ENCODE peak calls at places on chromosomes 7 and 10, in eight cellular contexts. R is mesendoderm, C is PC-3, S is HepG2, L is fibroblast of lung, O is HCT116, P is IMR-90, D is endodermal cell. U is an unnamed sample. For H3K36me3, the result is how much of the 10 kb centered on the place peaks cover.

GRCh38 chr10:14670551-14671240 is 104.0 kb downstream of the FAM107B start:
- DNase-seq in R (no peak), C (peak), S (no peak), L (peak), O (no peak), P (peak), D (no peak), U (no peak)

GRCh38 chr7:117020605-117021002 is 67.3 kb downstream of the ST7 start:
- DNase-seq in R (peak), C (no peak), S (no peak), L (no peak), O (no peak), P (no peak), D (no peak), U (no peak)

GRCh38 chr7:56199639-56200038 is 83.4 kb upstream of the NUPR2 start:
- DNase-seq in R (no peak), C (no peak), S (no peak), L (no peak), O (no peak), P (no peak), D (no peak), U (no peak)

GRCh38 chr10:130244031-130244927 is 108.1 kb downstream of the GLRX3 start:
- DNase-seq in R (no peak), C (no peak), S (no peak), L (no peak), O (no peak), P (no peak), D (peak), U (no peak)

GRCh38 chr7:123538189-123538714 is 3.9 kb upstream of the IQUB start:
- DNase-seq in R (peak), C (peak), S (no peak), L (peak), O (peak), P (peak), D (no peak), U (no peak)

GRCh38 chr7:31443457-31443856 is 70.4 kb upstream of the ITPRID1 start:
- DNase-seq in R (peak), C (peak), S (peak), L (peak), O (peak), P (peak), D (peak), U (peak)

GRCh38 chr10:118955531-118956252 is 73.8 kb upstream of the NANOS1 start:
- DNase-seq in R (no peak), C (no peak), S (no peak), L (no peak), O (no peak), P (no peak), D (peak), U (peak)

GRCh38 chr10:89263531-89263930 is 12.0 kb upstream of the LIPA start:
- DNase-seq in R (no peak), C (no peak), S (no peak), L (no peak), O (no peak), P (no peak), D (no peak), U (no peak)

GRCh38 chr10:26486985-26487850 is 49.1 kb downstream of the APBB1IP start:
- DNase-seq in R (peak), C (peak), S (peak), L (peak), O (peak), P (peak), D (no peak), U (no peak)

GRCh38 chr7:124996778-124997177 is 67.2 kb upstream of the POT1 start:
- DNase-seq in R (peak), C (peak), S (peak), L (peak), O (no peak), P (no peak), D (peak), U (no peak)

GRCh38 chr7:128431754-128432153 is 22.0 kb upstream of the IMPDH1 start:
- DNase-seq in R (no peak), C (no peak), S (no peak), L (no peak), O (no peak), P (no peak), D (no peak), U (no peak)

GRCh38 chr7:1369856-1370657 is 89.2 kb downstream of the MICALL2 start:
- DNase-seq in R (no peak), C (no peak), S (no peak), L (no peak), O (no peak), P (no peak), D (peak), U (no peak)

GRCh38 chr10:49622426-49623425 is 8.9 kb downstream of the CHAT start:
- DNase-seq in R (no peak), C (no peak), S (no peak), L (no peak), O (no peak), P (no peak), D (peak), U (no peak)

GRCh38 chr7:137325927-137326326 is 17.6 kb downstream of the PTN start:
- DNase-seq in R (no peak), C (no peak), S (no peak), L (no peak), O (no peak), P (no peak), D (no peak), U (no peak)

GRCh38 chr7:137757146-137757925 is 89.4 kb downstream of the DGKI start:
- DNase-seq in R (no peak), C (no peak), S (no peak), L (peak), O (no peak), P (peak), D (no peak), U (no peak)

GRCh38 chr7:112937651-112938390 is 147.6 kb upstream of the TMEM168 start:
- DNase-seq in R (no peak), C (no peak), S (no peak), L (peak), O (no peak), P (peak), D (no peak), U (no peak)

GRCh38 chr10:26697922-26698608 is 564 bp downstream of the PDSS1 start:
- DNase-seq in R (peak), C (peak), S (no peak), L (no peak), O (no peak), P (no peak), D (peak), U (no peak)

GRCh38 chr7:133082390-133082766 is 488 bp upstream of the CHCHD3 start:
- DNase-seq in R (no peak), C (no peak), S (no peak), L (no peak), O (no peak), P (no peak), D (no peak), U (no peak)

GRCh38 chr7:133081119-133081604 is 728 bp downstream of the CHCHD3 start:
- DNase-seq in R (peak), C (peak), S (peak), L (no peak), O (no peak), P (no peak), D (peak), U (peak)

GRCh38 chr7:133079296-133079695 is 2.6 kb downstream of the CHCHD3 start:
- DNase-seq in R (no peak), C (no peak), S (no peak), L (no peak), O (no peak), P (no peak), D (no peak), U (no peak)

GRCh38 chr7:133077394-133077793 is 4.5 kb downstream of the CHCHD3 start:
- DNase-seq in R (peak), C (no peak), S (no peak), L (no peak), O (no peak), P (no peak), D (no peak), U (no peak)

DNA sequence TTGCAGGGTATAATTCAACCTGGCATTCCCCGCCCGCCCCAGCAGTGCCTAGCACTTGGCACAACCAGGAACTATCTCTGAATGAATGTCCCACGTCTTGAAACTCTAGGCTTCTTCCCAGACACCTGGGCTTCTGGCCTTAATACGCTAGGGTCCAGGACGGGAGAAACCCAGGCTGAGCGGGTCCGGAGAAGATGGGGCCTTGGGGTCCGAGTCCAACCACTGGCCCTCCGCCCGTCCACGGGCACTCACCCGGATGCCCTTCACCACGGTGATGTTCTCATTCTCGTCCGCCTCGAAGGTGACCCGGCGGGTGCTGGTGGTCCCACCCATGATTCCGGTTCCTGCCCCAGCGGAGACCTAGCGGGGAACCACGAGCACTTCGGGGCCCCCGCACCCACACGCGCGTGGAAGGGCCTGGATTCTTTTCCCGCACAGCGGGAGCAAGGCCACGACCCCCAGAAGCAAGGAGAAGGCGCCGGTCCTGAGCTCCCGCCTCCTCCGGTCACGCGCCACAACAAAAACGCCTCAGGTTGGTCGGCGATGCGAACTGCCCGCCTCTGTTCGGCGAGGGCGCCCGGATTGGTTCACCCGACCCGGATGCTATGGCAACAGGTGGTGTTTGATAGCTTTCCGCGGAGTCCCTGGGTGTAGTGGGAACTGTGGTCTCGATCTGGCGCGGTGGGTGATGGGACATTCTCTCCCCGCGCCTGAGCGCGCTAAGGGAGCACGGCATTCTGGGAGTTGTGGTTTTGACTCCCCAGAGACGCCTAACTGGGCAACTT is at the start of gene CHCHD3:
- DNase-seq in R (peak), C (peak), S (peak), L (peak), O (peak), P (peak), D (peak), U (peak)
- H3K27ac ChIP-seq in R (no peak), C (peak), S (peak), L (peak), O (peak), P (peak), D (peak), U (peak)

DNA sequence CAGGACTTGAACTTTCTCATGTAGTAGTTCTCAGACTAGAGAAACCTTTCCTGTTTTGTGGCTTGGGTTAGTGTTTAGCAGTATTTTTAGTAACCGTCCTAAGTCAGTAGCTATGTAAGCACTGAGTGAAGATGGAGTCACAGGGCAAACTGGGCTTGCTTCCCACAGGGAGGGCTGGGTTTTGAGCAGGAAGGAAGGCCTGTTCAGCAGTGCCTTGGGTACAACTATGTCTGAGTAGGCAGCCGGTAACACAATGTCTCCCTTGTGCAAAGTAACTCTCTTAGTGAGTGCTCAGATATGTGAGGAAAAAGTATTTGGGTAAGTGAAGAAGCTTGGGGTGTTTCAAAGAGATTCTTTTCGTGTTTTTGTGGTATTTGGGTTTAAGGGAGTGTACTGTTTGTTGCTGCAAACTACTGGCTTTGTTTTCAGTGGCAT is 96.4 kb downstream of the CCSER2 start:
- DNase-seq in R (peak), C (peak), S (peak), L (peak), O (peak), P (peak), D (peak), U (peak)
- H3K9ac ChIP-seq in R (no peak), C (peak), S (peak), L (peak), O (peak), P (peak), D (no peak), U (peak)

DNA sequence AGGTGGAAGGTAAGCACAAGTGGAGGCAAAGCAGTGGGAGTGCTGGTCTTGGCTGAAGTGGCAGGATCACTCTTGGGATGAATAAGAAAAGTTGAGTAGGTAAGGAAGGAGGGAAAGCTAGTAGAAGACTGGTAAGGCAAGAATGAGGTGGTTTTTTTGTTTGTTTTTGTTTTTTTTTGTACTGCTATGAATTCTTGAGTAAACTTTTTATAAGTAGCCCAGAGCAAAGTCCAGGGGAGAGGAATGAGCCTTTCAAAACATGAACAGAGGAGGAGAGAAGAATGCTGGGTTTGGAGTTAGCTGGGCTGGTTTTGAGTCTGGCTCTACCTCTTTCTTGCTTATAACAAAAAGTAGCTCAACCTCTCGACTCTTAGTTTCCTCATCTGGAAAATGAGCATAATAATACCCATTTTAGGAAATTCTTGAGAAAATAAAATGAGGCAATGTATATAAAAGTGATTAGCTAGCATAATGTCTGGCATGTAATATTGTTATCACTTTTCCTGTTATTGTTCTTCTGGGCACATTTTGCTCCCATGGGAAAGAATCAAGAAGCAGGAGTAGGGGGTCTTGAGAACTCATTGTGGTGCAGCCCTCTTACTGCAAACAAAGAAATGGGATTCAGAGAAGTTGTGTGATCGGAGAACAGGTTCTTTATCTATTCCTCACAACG is 24.1 kb upstream of the LRRC17 start:
- DNase-seq in R (no peak), C (peak), S (no peak), L (no peak), O (no peak), P (no peak), D (no peak), U (no peak)
- H3K36me3 ChIP-seq in R (under half), C (under half), S (under half), L (under half), O (under half), P (under half), D (under half), U (under half)

DNA sequence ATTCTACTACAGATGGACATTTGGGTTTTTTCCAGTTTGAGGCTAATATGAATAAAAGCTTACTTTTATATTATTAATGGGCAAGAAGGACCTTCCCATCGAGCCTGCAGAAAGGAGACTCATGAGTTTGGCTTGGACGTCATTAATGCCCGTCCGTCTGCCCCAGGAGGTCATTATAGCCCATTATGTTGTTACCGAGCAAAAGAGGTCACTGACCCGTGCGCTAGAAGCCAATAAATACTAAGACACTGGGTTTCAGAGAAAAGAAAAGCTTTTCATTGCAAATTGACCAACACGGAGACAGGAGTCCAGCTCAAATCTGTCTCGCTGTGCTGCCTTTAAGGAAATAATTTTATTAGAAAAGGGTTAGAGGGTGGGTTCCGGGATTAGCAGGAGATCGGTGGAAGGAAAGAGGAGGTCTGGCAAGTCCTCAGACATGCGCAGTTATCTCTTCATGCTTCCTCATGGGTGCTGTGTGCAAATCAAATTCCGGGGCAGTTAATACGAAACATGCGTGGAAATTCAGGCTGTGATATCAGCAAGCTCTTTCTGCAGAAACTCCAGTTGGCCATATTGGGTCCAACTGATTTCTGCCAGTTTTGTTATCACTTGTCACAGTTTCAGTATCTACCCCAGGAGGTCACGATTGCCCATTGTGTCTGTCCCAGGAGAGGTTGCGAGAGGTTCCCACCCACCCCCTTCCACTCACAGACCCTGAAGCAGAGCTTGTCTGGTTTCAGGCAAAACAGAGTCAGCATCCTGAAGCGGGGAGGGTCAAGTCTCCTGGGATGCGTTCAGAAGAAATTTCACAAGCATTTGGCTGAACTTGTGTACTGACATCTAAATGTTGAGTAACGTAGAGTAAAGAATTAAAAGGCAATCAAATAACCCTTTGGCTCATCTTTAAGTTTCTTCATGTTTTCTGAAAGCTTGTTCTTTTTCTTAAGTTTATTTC is 1.1 kb upstream of the GALNTL5 start:
- DNase-seq in R (peak), C (no peak), S (no peak), L (peak), O (no peak), P (no peak), D (peak), U (no peak)
- H3K27ac ChIP-seq in R (no peak), C (no peak), S (no peak), L (no peak), O (no peak), P (no peak), D (no peak), U (no peak)

GRCh38 chr10:11874568-11875182 is 51.5 kb downstream of the PROSER2 start:
- DNase-seq in R (peak), C (peak), S (peak), L (peak), O (peak), P (peak), D (peak), U (no peak)
- H3K9ac ChIP-seq in R (peak), C (peak), S (peak), L (peak), O (peak), P (no peak), D (no peak), U (no peak)

GRCh38 chr10:73900068-73900467 is 10.9 kb upstream of the PLAU start:
- DNase-seq in R (no peak), C (no peak), S (no peak), L (no peak), O (no peak), P (no peak), D (no peak), U (no peak)
- H3K36me3 ChIP-seq in R (under half), C (under half), S (under half), L (under half), O (under half), P (under half), D (under half), U (under half)

DNA sequence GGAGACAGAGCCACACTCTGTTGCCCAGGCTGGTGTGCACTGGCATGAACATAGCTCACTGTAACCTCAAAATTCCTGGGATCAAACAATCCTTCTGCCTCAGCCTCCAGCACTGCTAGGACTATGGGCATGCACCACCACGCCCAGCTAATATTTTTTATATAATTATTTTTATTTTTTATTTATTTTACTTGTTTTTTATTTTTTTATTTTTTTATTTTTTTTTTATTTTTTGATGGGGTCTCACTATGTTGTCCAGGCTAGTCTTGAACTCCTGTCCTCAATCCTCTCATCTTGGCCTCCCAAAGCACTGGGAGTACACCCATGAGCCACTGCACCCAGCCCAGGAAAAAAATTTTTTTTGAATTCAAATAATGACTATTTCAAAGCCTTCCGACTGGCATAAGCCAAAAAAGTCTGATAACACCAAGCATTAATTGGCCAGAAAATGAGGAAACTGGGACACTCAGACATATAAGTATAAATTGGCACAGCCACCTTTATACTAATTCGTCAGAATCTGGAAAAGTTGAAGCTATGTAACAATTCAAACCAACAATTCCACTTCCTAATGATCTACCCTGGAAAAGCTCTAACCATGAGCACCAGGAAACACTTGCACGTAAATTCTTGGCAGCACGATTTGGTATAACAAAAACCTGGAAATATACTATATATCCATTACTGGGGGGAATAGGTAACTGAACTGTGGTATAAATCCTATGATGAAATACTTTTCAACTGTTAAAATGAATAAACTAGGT is 6.3 kb downstream of the ZC3HAV1 start:
- DNase-seq in R (no peak), C (no peak), S (no peak), L (no peak), O (no peak), P (no peak), D (no peak), U (no peak)
- H3K27ac ChIP-seq in R (no peak), C (no peak), S (peak), L (no peak), O (no peak), P (no peak), D (no peak), U (peak)

DNA sequence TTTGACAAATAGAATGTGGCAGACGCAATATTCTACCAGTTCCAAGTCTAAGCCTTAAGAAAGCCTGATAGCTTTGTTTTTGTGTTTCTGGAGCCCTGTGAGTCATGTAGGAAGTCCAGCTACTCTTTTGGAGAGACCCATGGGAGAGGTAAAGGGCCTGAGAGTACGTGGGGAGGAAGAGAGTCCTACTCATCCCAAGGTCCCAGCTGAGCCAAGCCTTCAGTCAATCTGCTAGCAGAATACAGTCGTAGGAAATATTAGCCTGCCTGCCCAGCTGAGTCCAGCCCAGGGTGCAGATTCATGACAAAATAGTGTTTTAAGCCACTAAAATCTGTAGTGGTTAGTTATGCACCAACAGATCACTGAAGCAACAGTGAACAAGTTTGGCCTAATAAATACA is 9.0 kb upstream of the GNA12 start:
- DNase-seq in R (no peak), C (no peak), S (no peak), L (peak), O (no peak), P (peak), D (no peak), U (no peak)
- H3K9ac ChIP-seq in R (no peak), C (no peak), S (no peak), L (no peak), O (no peak), P (no peak), D (no peak), U (no peak)

GRCh38 chr7:44564606-44565005 is 9.1 kb downstream of the DDX56 start:
- DNase-seq in R (no peak), C (no peak), S (no peak), L (no peak), O (no peak), P (no peak), D (no peak), U (no peak)
- H3K36me3 ChIP-seq in R (under half), C (under half), S (under half), L (under half), O (under half), P (half or more), D (half or more), U (under half)

U was measured in MM.1S.